ENCODE peak calls at places on chromosomes 11 and 22, in five cellular contexts. One of them, this sample, is unnamed.

GRCh38 chr11:114909866-114910265 is 231.5 kb downstream of the NXPE2 start:
- DNase-seq in GM20000: no peak
- DNase-seq in suprapubic skin: no peak
- DNase-seq in HFF-Myc: no peak
- DNase-seq in MCF 10A: no peak
- DNase-seq in this sample: no peak

GRCh38 chr22:31332886-31333285 is 13.3 kb downstream of the PATZ1 start:
- DNase-seq in GM20000: no peak
- DNase-seq in suprapubic skin: no peak
- DNase-seq in HFF-Myc: no peak
- DNase-seq in MCF 10A: no peak
- DNase-seq in this sample: no peak

GRCh38 chr11:20647976-20648565 is 21.3 kb upstream of the NELL1 start:
- DNase-seq in GM20000: peak; percentile 68
- DNase-seq in suprapubic skin: no peak
- DNase-seq in HFF-Myc: peak; percentile 36
- DNase-seq in MCF 10A: peak; percentile 75
- DNase-seq in this sample: no peak

GRCh38 chr11:82858556-82859091 is 41.6 kb downstream of the PRCP start:
- DNase-seq in GM20000: no peak
- DNase-seq in suprapubic skin: no peak
- DNase-seq in HFF-Myc: peak; percentile 54
- DNase-seq in MCF 10A: peak; percentile 55
- DNase-seq in this sample: no peak

GRCh38 chr11:111225871-111226270 is 19.7 kb upstream of the POU2AF2 start:
- DNase-seq in GM20000: no peak
- DNase-seq in suprapubic skin: no peak
- DNase-seq in HFF-Myc: no peak
- DNase-seq in MCF 10A: no peak
- DNase-seq in this sample: no peak

GRCh38 chr11:121841487-121842167 is 274.4 kb downstream of the BLID start:
- DNase-seq in GM20000: no peak
- DNase-seq in suprapubic skin: no peak
- DNase-seq in HFF-Myc: peak; percentile 81
- DNase-seq in MCF 10A: no peak
- DNase-seq in this sample: no peak

GRCh38 chr22:37416806-37417205 is 10.5 kb downstream of the ELFN2 start:
- DNase-seq in GM20000: no peak
- DNase-seq in suprapubic skin: no peak
- DNase-seq in HFF-Myc: no peak
- DNase-seq in MCF 10A: no peak
- DNase-seq in this sample: no peak

GRCh38 chr22:22855617-22856308 is 31.9 kb upstream of the IGLL5 start:
- DNase-seq in GM20000: peak; percentile 61
- DNase-seq in suprapubic skin: peak; percentile 71
- DNase-seq in HFF-Myc: no peak
- DNase-seq in MCF 10A: peak; percentile 34
- DNase-seq in this sample: no peak

GRCh38 chr22:39205344-39206021 is 39.3 kb downstream of the PDGFB start:
- DNase-seq in GM20000: peak; percentile 56
- DNase-seq in suprapubic skin: peak; percentile 50
- DNase-seq in HFF-Myc: no peak
- DNase-seq in MCF 10A: peak; percentile 86
- DNase-seq in this sample: no peak

GRCh38 chr22:49564666-49565515 is 262.8 kb downstream of the BRD1 start:
- DNase-seq in GM20000: no peak
- DNase-seq in suprapubic skin: peak; percentile 58
- DNase-seq in HFF-Myc: no peak
- DNase-seq in MCF 10A: no peak
- DNase-seq in this sample: peak; percentile 75

GRCh38 chr11:32297629-32298028 is 137.7 kb downstream of the WT1 start:
- DNase-seq in GM20000: peak; percentile 44
- DNase-seq in suprapubic skin: no peak
- DNase-seq in HFF-Myc: peak; percentile 27
- DNase-seq in MCF 10A: peak; percentile 50
- DNase-seq in this sample: no peak
- TF ChIP-seq CTCF in GM20000: no peak
- TF ChIP-seq CTCF in suprapubic skin: peak; percentile 12
- TF ChIP-seq CTCF in HFF-Myc: no peak
- TF ChIP-seq CTCF in MCF 10A: peak; percentile 39
- TF ChIP-seq CTCF in this sample: peak; percentile 41

GRCh38 chr11:68956142-68956541 is 24.6 kb downstream of the MRGPRD start:
- DNase-seq in GM20000: peak; percentile 77
- DNase-seq in suprapubic skin: no peak
- DNase-seq in HFF-Myc: no peak
- DNase-seq in MCF 10A: no peak
- DNase-seq in this sample: no peak
- TF ChIP-seq CTCF in GM20000: peak; percentile 41
- TF ChIP-seq CTCF in suprapubic skin: peak; percentile 17
- TF ChIP-seq CTCF in HFF-Myc: peak; percentile 45
- TF ChIP-seq CTCF in MCF 10A: peak; percentile 21
- TF ChIP-seq CTCF in this sample: peak; percentile 33

GRCh38 chr22:43515902-43516301 is 104.1 kb downstream of the MPPED1 start:
- DNase-seq in GM20000: no peak
- DNase-seq in suprapubic skin: no peak
- DNase-seq in HFF-Myc: no peak
- DNase-seq in MCF 10A: no peak
- DNase-seq in this sample: no peak
- TF ChIP-seq CTCF in GM20000: no peak
- TF ChIP-seq CTCF in suprapubic skin: no peak
- TF ChIP-seq CTCF in HFF-Myc: no peak
- TF ChIP-seq CTCF in MCF 10A: no peak
- TF ChIP-seq CTCF in this sample: no peak

GRCh38 chr11:34890812-34891211 is 25.4 kb downstream of the APIP start:
- DNase-seq in GM20000: peak; percentile 19
- DNase-seq in suprapubic skin: no peak
- DNase-seq in HFF-Myc: peak; percentile 10
- DNase-seq in MCF 10A: peak; percentile 64
- DNase-seq in this sample: no peak
- TF ChIP-seq CTCF in GM20000: peak; percentile 9
- TF ChIP-seq CTCF in suprapubic skin: peak; percentile 25
- TF ChIP-seq CTCF in HFF-Myc: no peak
- TF ChIP-seq CTCF in MCF 10A: peak; percentile 46
- TF ChIP-seq CTCF in this sample: peak; percentile 66

DNA sequence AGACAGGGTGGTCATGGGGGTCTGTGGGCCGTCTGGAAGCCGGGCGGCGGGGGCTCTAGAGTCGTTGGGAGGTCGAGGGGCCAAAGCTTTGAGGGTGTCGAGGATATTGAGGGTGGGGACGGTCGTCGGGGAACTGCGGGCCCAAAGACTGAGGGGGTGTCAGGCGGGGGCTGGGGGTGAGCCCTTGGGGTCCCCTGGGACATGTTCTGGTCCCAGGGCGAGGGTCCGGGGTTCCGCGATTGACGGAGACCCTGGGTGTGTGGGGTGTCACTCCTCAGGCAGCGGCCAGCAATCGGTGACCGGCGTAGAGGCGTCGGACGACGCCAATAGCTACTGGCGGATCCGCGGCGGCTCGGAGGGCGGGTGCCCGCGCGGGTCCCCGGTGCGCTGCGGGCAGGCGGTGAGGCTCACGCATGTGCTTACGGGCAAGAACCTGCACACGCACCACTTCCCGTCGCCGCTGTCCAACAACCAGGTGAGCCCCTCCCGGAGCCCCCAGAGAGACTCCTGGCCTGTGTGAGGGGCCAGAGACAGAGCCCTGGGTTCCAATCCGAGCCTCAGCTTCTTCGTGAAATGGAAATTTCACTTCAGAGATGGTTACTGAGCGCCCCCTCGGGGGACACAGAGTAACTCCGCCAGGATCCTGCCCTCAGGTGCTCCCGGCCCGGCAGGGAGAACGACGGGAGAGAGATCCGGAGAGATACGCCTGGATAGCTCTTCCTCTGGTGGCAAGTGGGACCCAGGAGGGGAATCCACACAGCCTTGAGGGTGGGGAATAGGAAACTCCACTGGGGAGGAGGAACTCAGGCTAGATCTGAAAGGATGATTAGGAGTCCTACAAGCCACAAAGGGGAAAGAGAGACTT is 714 bp downstream of the SDF2L1 start:
- DNase-seq in GM20000: peak; percentile 77
- DNase-seq in suprapubic skin: no peak
- DNase-seq in HFF-Myc: no peak
- DNase-seq in MCF 10A: peak; percentile 60
- DNase-seq in this sample: peak; percentile 88
- TF ChIP-seq CTCF in GM20000: peak; percentile 70
- TF ChIP-seq CTCF in suprapubic skin: peak; percentile 22
- TF ChIP-seq CTCF in HFF-Myc: peak; percentile 62
- TF ChIP-seq CTCF in MCF 10A: peak; percentile 45
- TF ChIP-seq CTCF in this sample: peak; percentile 69

DNA sequence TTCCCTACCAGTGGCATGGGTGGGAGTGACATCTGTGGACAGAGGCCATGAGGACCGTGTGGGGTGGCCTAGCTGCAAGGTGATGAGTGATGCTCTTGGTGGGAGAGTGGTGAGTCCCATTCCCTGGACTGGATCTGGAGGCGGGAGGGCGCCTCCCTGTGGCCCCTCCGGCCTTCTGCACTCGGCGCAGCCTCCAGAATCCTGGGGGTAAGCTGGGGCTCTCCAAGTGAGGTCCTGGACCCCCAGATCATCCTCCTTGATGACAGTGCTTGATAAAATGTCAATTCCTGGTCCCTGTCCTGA is 32.3 kb upstream of the PRR5 start:
- DNase-seq in GM20000: no peak
- DNase-seq in suprapubic skin: no peak
- DNase-seq in HFF-Myc: no peak
- DNase-seq in MCF 10A: no peak
- DNase-seq in this sample: no peak
- TF ChIP-seq CTCF in GM20000: no peak
- TF ChIP-seq CTCF in suprapubic skin: peak; percentile 36
- TF ChIP-seq CTCF in HFF-Myc: peak; percentile 70
- TF ChIP-seq CTCF in MCF 10A: no peak
- TF ChIP-seq CTCF in this sample: peak; percentile 38

DNA sequence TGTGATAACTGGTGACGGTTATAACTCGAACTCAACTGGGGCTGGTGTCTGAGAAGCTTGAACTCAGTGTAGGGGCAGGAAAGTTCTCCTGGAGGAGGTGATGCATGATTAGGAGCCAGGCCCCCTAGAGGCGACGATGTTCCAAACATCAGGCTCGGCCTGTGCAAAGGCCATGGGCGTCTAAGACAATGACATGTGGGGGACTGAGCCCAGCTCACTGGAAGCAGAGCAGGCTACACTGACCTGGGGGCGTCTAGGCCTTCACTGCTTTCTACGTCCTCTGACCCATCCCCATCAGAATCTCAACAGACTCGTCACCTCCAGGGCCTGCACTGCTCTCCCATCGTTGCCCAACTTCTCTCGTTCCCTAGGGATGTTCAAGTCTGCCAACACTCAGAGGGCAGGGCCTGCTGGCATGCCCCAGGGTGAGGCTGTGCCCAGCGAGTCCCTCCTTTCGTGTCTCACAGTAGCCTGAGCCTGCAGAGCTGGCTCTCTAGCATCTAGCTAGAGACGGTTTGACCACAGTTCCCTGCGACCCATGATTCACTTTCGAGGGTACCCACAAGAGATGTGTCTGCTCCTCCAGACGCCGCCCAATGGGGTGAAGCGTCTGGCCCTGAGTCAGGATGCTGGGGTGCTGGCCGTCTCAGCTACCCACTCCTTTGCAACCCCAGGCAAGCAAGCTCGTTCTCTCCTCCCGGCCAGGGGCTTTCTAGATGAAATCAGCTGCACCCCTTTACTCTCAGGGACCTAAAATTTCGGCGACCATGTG is 1.1 kb upstream of the ATG16L2 start:
- DNase-seq in GM20000: peak; percentile 82
- DNase-seq in suprapubic skin: no peak
- DNase-seq in HFF-Myc: no peak
- DNase-seq in MCF 10A: peak; percentile 91
- DNase-seq in this sample: no peak
- TF ChIP-seq CTCF in GM20000: peak; percentile 32
- TF ChIP-seq CTCF in suprapubic skin: peak; percentile 35
- TF ChIP-seq CTCF in HFF-Myc: peak; percentile 80
- TF ChIP-seq CTCF in MCF 10A: peak; percentile 71
- TF ChIP-seq CTCF in this sample: peak; percentile 58

GRCh38 chr11:34609187-34609751 is 11.6 kb upstream of the EHF start:
- DNase-seq in GM20000: no peak
- DNase-seq in suprapubic skin: no peak
- DNase-seq in HFF-Myc: no peak
- DNase-seq in MCF 10A: no peak
- DNase-seq in this sample: no peak
- TF ChIP-seq CTCF in GM20000: no peak
- TF ChIP-seq CTCF in suprapubic skin: no peak
- TF ChIP-seq CTCF in HFF-Myc: no peak
- TF ChIP-seq CTCF in MCF 10A: no peak
- TF ChIP-seq CTCF in this sample: no peak

DNA sequence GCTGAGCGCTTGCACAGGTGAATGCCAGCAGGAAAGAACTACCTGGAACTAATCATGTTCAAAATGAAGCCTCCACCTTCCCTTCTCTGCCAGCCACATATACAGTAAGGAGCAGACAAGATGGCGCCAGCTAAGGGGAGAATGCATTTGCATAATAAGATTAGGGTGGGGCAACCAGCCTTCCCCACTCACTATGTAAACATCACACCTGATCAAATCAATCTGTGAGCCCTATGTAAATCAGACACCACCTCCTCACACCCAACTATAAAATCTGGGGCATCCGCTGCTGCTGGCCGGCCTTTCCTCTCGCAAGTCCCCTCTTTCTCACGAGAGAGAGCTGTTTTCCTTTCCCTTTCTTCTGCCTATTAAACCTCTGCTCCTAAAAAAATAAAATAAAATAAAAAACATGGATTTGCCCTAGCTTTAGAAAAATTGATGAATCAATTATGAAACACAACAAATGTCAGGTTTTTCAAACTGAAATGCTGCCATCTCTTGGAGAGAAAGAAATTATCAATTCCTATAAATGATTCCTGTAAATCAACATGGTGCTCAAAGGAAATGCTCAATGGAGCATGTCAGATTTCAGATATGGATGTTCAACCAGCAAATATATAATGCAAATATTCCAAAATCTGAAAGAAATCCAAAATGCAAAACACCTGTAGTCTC is 108.9 kb downstream of the SGSM3 start:
- DNase-seq in GM20000: no peak
- DNase-seq in suprapubic skin: no peak
- DNase-seq in HFF-Myc: no peak
- DNase-seq in MCF 10A: peak; percentile 6
- DNase-seq in this sample: no peak
- TF ChIP-seq CTCF in GM20000: no peak
- TF ChIP-seq CTCF in suprapubic skin: no peak
- TF ChIP-seq CTCF in HFF-Myc: no peak
- TF ChIP-seq CTCF in MCF 10A: peak; percentile 7
- TF ChIP-seq CTCF in this sample: peak; percentile 31

This sample was measured in osteocyte.